ENCODE peak calls at places on chromosomes 16 and 17, in seven cellular contexts. T is nephron progenitor cell; X is substantia nigra; W is BJ; R is activated naive CD4-positive, alpha-beta T cell treated with anti-CD3 and anti-CD28 coated beads for 36 hours; G is kidney tubule cell; F is T-helper 9 cell. D is an unnamed sample.

GRCh38 chr17:40448639-40449261 is 5.5 kb downstream of the IGFBP4 start:
- DNase-seq in T (no peak), X (no peak), W (no peak), R (no peak), G (peak), F (no peak), D (no peak)

GRCh38 chr17:10234033-10234432 is 35.6 kb upstream of the GAS7 start:
- DNase-seq in T (no peak), X (no peak), W (no peak), R (no peak), G (peak), F (no peak), D (no peak)

GRCh38 chr17:13643196-13643595 is 41.5 kb upstream of the HS3ST3A1 start:
- DNase-seq in T (no peak), X (no peak), W (no peak), R (no peak), G (no peak), F (no peak), D (no peak)

GRCh38 chr16:88712362-88712979 is 6.2 kb downstream of the CTU2 start:
- DNase-seq in T (no peak), X (no peak), W (no peak), R (no peak), G (no peak), F (no peak), D (no peak)

GRCh38 chr16:50303041-50303604 is 36.8 kb downstream of the ADCY7 start:
- DNase-seq in T (no peak), X (no peak), W (no peak), R (peak), G (no peak), F (no peak), D (no peak)

GRCh38 chr16:17770104-17770503 is 299.3 kb upstream of the XYLT1 start:
- DNase-seq in T (no peak), X (no peak), W (no peak), R (no peak), G (no peak), F (no peak), D (no peak)

GRCh38 chr16:30910427-30911029 is 12.8 kb upstream of the FBXL19 start:
- DNase-seq in T (no peak), X (no peak), W (no peak), R (no peak), G (no peak), F (no peak), D (no peak)

GRCh38 chr17:8632087-8632486 is 1.6 kb upstream of the MYH10 start:
- DNase-seq in T (peak), X (no peak), W (no peak), R (no peak), G (peak), F (no peak), D (no peak)

GRCh38 chr16:11047057-11047456 is 102.7 kb downstream of the CLEC16A start:
- DNase-seq in T (no peak), X (no peak), W (peak), R (no peak), G (no peak), F (no peak), D (no peak)

GRCh38 chr17:77456951-77457548 is 316.3 kb downstream of the SEC14L1 start:
- DNase-seq in T (no peak), X (no peak), W (no peak), R (peak), G (no peak), F (no peak), D (no peak)

GRCh38 chr16:14486520-14487303 is 143.3 kb downstream of the PARN start:
- DNase-seq in T (peak), X (peak), W (peak), R (no peak), G (peak), F (no peak), D (peak)

GRCh38 chr17:27481327-27481726 is 25.1 kb downstream of the KSR1 start:
- DNase-seq in T (no peak), X (no peak), W (no peak), R (peak), G (no peak), F (peak), D (no peak)

GRCh38 chr16:68646948-68647659 is 2.0 kb downstream of the CDH3 start:
- DNase-seq in T (no peak), X (no peak), W (no peak), R (peak), G (no peak), F (no peak), D (no peak)

D was measured in PC-9.